ENCODE peak calls at places on chromosome 4, in five cellular contexts. T is cardiac muscle cell; K is SK-N-SH; L is left ventricle myocardium inferior; F is effector memory CD4-positive, alpha-beta T cell. B is an unnamed sample. For H3K4me1, the result is how much of the 10 kb centered on the place peaks cover.

GRCh38 chr4:21248336-21248735 is 548.1 kb downstream of the PACRGL start:
- DNase-seq in T (no peak), K (no peak), L (no peak), F (no peak), B (no peak)

GRCh38 chr4:150462743-150463142 is 119.2 kb upstream of the MAB21L2 start:
- DNase-seq in K (no peak), L (no peak), T (no peak), F (no peak), B (no peak)

GRCh38 chr4:139767168-139767567 is 101.5 kb downstream of the MGST2 start:
- DNase-seq in K (no peak), T (peak), L (no peak), F (no peak), B (no peak)

GRCh38 chr4:27129871-27130277 is 269.2 kb downstream of the STIM2 start:
- DNase-seq in L (no peak), T (no peak), F (no peak), K (no peak), B (no peak)

GRCh38 chr4:73589261-73589847 is 30.9 kb downstream of the RASSF6 start:
- DNase-seq in T (peak), K (no peak), L (no peak), F (no peak), B (no peak)

GRCh38 chr4:166527500-166527899 is 654.5 kb downstream of the TLL1 start:
- DNase-seq in K (no peak), T (peak), L (no peak), F (no peak), B (no peak)

GRCh38 chr4:154004028-154004427 is 215.1 kb upstream of the SFRP2 start:
- DNase-seq in K (no peak), T (no peak), L (no peak), F (no peak), B (no peak)

GRCh38 chr4:137083571-137083970 is 448.7 kb downstream of the PCDH18 start:
- DNase-seq in L (no peak), K (no peak), F (no peak), T (peak), B (no peak)

GRCh38 chr4:67751260-67751659 is 2.9 kb downstream of the GNRHR start:
- DNase-seq in F (no peak), T (no peak), L (no peak), K (no peak), B (no peak)

GRCh38 chr4:136484996-136485395 is 1047.3 kb downstream of the PCDH18 start:
- DNase-seq in L (no peak), K (no peak), T (peak), F (no peak), B (no peak)

GRCh38 chr4:89270792-89271191 is 36.8 kb downstream of the GPRIN3 start:
- DNase-seq in L (no peak), K (no peak), T (no peak), F (no peak), B (no peak)

GRCh38 chr4:184887947-184888346 is 62.2 kb upstream of the ACSL1 start:
- DNase-seq in F (no peak), K (no peak), L (no peak), T (no peak), B (no peak)

GRCh38 chr4:16969696-16970135 is 71.3 kb upstream of the LDB2 start:
- DNase-seq in T (peak), K (no peak), F (no peak), L (no peak), B (no peak)

DNA sequence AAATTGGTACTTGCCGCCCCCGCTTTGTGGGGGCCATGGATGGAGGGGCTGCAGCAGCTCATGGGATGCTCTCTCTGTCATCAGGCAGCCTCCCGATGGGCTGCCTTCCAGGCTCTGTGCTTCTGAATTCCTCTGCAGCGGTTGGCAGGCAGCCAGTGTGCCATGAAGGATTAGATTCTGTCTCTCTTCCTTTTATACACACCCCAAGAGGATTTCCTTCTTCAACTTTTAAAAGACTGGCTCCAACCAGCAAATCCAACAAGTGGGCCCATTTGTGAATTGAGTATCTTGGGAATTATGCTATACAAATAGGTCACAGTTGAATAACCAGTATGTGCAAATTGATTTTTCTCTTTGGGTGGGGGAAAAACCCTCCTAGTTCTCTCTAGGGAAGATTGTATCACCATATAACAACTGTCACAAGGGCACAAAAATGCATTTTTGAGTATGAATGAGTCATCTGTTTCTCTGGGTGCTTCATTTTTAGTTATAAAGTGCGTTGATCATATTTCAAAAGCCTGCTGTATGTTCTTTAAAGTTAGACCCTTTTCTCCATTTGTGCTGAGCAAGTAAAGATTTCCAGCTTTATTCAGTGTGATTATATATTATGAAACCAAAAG is 96.8 kb upstream of the FAT1 start:
- DNase-seq in L (peak), F (no peak), T (peak), K (peak), B (no peak)
- H3K4me3 ChIP-seq in L (no peak), F (no peak), T (no peak), K (no peak), B (no peak)

DNA sequence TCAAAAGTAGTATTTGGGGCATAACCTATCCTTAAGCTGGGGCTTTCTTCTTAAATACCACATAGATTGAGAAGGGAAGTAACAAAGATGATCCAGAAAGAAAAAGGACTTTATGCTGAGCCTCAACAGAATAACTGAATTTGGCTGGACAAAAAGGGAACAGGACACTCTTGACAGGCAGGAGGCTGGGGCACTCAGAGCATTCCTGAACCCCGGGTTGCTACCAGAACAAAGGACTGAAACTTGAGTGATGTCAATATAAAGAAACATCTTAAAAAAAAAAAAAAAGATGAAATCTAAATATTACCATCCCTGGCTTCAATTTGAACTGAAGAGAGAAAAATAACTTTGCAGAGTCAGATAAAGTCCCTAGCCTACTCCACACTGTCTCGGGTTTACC is 23.9 kb downstream of the RELL1 start:
- DNase-seq in K (no peak), T (no peak), L (no peak), F (no peak), B (no peak)
- H3K4me1 ChIP-seq in K (under half), T (under half), L (half or more), F (under half), B (under half)

GRCh38 chr4:183797445-183798248 is 107.5 kb upstream of the STOX2 start:
- DNase-seq in F (no peak), T (peak), L (peak), K (peak), B (no peak)

GRCh38 chr4:183797041-183797444 is 108.1 kb upstream of the STOX2 start:
- DNase-seq in K (no peak), T (no peak), F (no peak), L (peak), B (no peak)

GRCh38 chr4:183798249-183798920 is 106.7 kb upstream of the STOX2 start:
- DNase-seq in L (no peak), K (no peak), F (no peak), T (no peak), B (no peak)

GRCh38 chr4:183801460-183802168 is 103.5 kb upstream of the STOX2 start:
- DNase-seq in L (no peak), F (no peak), T (no peak), K (no peak), B (no peak)

GRCh38 chr4:183798921-183799307 is 106.2 kb upstream of the STOX2 start:
- DNase-seq in F (no peak), K (no peak), T (no peak), L (no peak), B (no peak)
- H3K4me3 ChIP-seq in F (peak), K (no peak), T (peak), L (peak), B (no peak)

GRCh38 chr4:168840386-168840763 is 169.7 kb downstream of the CBR4 start:
- DNase-seq in K (no peak), L (no peak), F (no peak), T (no peak), B (no peak)

GRCh38 chr4:168841682-168842019 is 168.4 kb downstream of the CBR4 start:
- DNase-seq in L (no peak), T (no peak), F (no peak), K (no peak), B (no peak)

GRCh38 chr4:168840988-168841681 is 168.9 kb downstream of the CBR4 start:
- DNase-seq in K (no peak), T (no peak), L (peak), F (no peak), B (no peak)

GRCh38 chr4:168837922-168838321 is 172.1 kb downstream of the CBR4 start:
- DNase-seq in F (no peak), K (no peak), L (no peak), T (no peak), B (no peak)

DNA sequence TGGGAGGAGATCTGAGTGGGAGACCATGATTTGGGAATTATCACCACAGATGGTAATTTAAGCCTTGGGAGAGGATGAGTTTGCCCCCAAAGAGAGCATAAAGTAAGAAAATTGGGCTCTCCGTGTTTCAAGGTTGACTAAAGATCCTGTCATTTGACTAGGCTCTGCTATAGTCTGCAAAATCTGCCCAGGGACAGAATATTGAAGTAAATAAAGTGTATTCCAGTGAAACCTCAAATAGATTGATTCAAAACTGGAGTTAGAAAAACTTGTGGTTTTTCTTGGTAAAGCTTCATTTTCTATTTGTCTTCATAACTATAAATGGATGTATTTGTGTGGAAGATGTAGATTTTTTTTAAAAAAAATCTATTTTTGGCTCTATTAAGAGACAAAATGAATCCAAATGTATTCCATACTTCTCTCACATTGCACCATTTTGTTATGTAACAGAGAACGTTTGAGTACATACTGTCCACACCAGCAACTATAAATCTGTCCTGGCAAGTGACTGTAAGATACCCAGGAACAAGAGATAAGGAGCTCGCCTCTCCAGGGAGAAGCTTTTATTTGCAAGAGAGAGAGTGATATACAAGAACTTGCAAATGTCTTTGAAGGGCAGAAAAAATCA is 170.2 kb downstream of the CBR4 start:
- DNase-seq in T (peak), K (no peak), L (no peak), F (no peak), B (no peak)
- H3K4me1 ChIP-seq in T (under half), K (under half), L (half or more), F (under half), B (under half)

B was measured in CD8-positive, alpha-beta memory T cell.